ENCODE peak calls at places on chromosomes 13 and 19, in eight cellular contexts. One of them, this sample, is unnamed.

GRCh38 chr13:21481359-21481758 is 22.3 kb upstream of the ZDHHC20 start:
- DNase-seq in fibroblast of lung: no peak
- DNase-seq in left ventricle myocardium inferior: no peak
- DNase-seq in testis: no peak
- DNase-seq in H1: no peak
- DNase-seq in transverse colon: no peak
- DNase-seq in cardiac muscle cell: no peak
- DNase-seq in thyroid gland: no peak
- DNase-seq in this sample: no peak

GRCh38 chr13:27792393-27793218 is at the start of gene GSX1:
- DNase-seq in fibroblast of lung: peak; percentile 74
- DNase-seq in left ventricle myocardium inferior: peak; percentile 63
- DNase-seq in testis: peak; percentile 79
- DNase-seq in H1: peak; percentile 87
- DNase-seq in transverse colon: peak; percentile 52
- DNase-seq in cardiac muscle cell: peak; percentile 95
- DNase-seq in thyroid gland: peak; percentile 48
- DNase-seq in this sample: peak; percentile 86

GRCh38 chr13:93364166-93364565 is 137.6 kb downstream of the GPC6 start:
- DNase-seq in fibroblast of lung: peak; percentile 37
- DNase-seq in left ventricle myocardium inferior: no peak
- DNase-seq in testis: no peak
- DNase-seq in H1: no peak
- DNase-seq in transverse colon: no peak
- DNase-seq in cardiac muscle cell: no peak
- DNase-seq in thyroid gland: no peak
- DNase-seq in this sample: no peak

GRCh38 chr13:62767473-62767872 is 1351.8 kb upstream of the PCDH20 start:
- DNase-seq in fibroblast of lung: no peak
- DNase-seq in left ventricle myocardium inferior: no peak
- DNase-seq in testis: no peak
- DNase-seq in H1: no peak
- DNase-seq in transverse colon: no peak
- DNase-seq in cardiac muscle cell: no peak
- DNase-seq in thyroid gland: no peak
- DNase-seq in this sample: no peak

GRCh38 chr19:45179848-45180370 is 1.3 kb downstream of the BLOC1S3 start:
- DNase-seq in fibroblast of lung: no peak
- DNase-seq in left ventricle myocardium inferior: no peak
- DNase-seq in testis: peak; percentile 45
- DNase-seq in H1: no peak
- DNase-seq in transverse colon: no peak
- DNase-seq in cardiac muscle cell: no peak
- DNase-seq in thyroid gland: no peak
- DNase-seq in this sample: no peak

GRCh38 chr13:101903890-101904289 is 451.4 kb downstream of the ITGBL1 start:
- DNase-seq in fibroblast of lung: no peak
- DNase-seq in left ventricle myocardium inferior: no peak
- DNase-seq in testis: no peak
- DNase-seq in H1: no peak
- DNase-seq in transverse colon: no peak
- DNase-seq in cardiac muscle cell: no peak
- DNase-seq in thyroid gland: no peak
- DNase-seq in this sample: no peak

GRCh38 chr13:99314640-99315176 is 7.5 kb upstream of the GPR183 start:
- DNase-seq in fibroblast of lung: no peak
- DNase-seq in left ventricle myocardium inferior: no peak
- DNase-seq in testis: no peak
- DNase-seq in H1: no peak
- DNase-seq in transverse colon: no peak
- DNase-seq in cardiac muscle cell: no peak
- DNase-seq in thyroid gland: no peak
- DNase-seq in this sample: no peak

GRCh38 chr13:20124303-20124702 is 36.5 kb downstream of the GJA3 start:
- DNase-seq in fibroblast of lung: no peak
- DNase-seq in left ventricle myocardium inferior: no peak
- DNase-seq in testis: no peak
- DNase-seq in H1: no peak
- DNase-seq in transverse colon: no peak
- DNase-seq in cardiac muscle cell: no peak
- DNase-seq in thyroid gland: no peak
- DNase-seq in this sample: no peak

GRCh38 chr13:77358001-77358400 is 31.1 kb upstream of the MYCBP2 start:
- DNase-seq in fibroblast of lung: no peak
- DNase-seq in left ventricle myocardium inferior: no peak
- DNase-seq in testis: no peak
- DNase-seq in H1: no peak
- DNase-seq in transverse colon: no peak
- DNase-seq in cardiac muscle cell: no peak
- DNase-seq in thyroid gland: no peak
- DNase-seq in this sample: no peak

GRCh38 chr13:102317593-102317992 is 84.3 kb downstream of the FGF14 start:
- DNase-seq in fibroblast of lung: peak; percentile 77
- DNase-seq in left ventricle myocardium inferior: peak; percentile 87
- DNase-seq in testis: peak; percentile 71
- DNase-seq in H1: no peak
- DNase-seq in transverse colon: peak; percentile 47
- DNase-seq in cardiac muscle cell: peak; percentile 34
- DNase-seq in thyroid gland: peak; percentile 51
- DNase-seq in this sample: no peak

GRCh38 chr19:16363133-16363851 is 38.7 kb downstream of the KLF2 start:
- DNase-seq in fibroblast of lung: no peak
- DNase-seq in left ventricle myocardium inferior: no peak
- DNase-seq in testis: no peak
- DNase-seq in H1: no peak
- DNase-seq in transverse colon: peak; percentile 92
- DNase-seq in cardiac muscle cell: no peak
- DNase-seq in thyroid gland: peak; percentile 69
- DNase-seq in this sample: peak; percentile 21

GRCh38 chr13:99965329-99966000 is 6.1 kb downstream of the ZIC5 start:
- DNase-seq in fibroblast of lung: no peak
- DNase-seq in left ventricle myocardium inferior: no peak
- DNase-seq in testis: no peak
- DNase-seq in H1: no peak
- DNase-seq in transverse colon: no peak
- DNase-seq in cardiac muscle cell: no peak
- DNase-seq in thyroid gland: no peak
- DNase-seq in this sample: no peak

GRCh38 chr19:35143818-35144217 is 763 bp downstream of the FXYD7 start:
- DNase-seq in fibroblast of lung: no peak
- DNase-seq in left ventricle myocardium inferior: no peak
- DNase-seq in testis: no peak
- DNase-seq in H1: no peak
- DNase-seq in transverse colon: no peak
- DNase-seq in cardiac muscle cell: no peak
- DNase-seq in thyroid gland: no peak
- DNase-seq in this sample: no peak

GRCh38 chr19:35144259-35144599 is 1.2 kb downstream of the FXYD7 start:
- DNase-seq in fibroblast of lung: no peak
- DNase-seq in left ventricle myocardium inferior: no peak
- DNase-seq in testis: no peak
- DNase-seq in H1: no peak
- DNase-seq in transverse colon: no peak
- DNase-seq in cardiac muscle cell: no peak
- DNase-seq in thyroid gland: no peak
- DNase-seq in this sample: no peak

GRCh38 chr19:35141627-35142401 is 1.2 kb upstream of the FXYD7 start:
- DNase-seq in fibroblast of lung: no peak
- DNase-seq in left ventricle myocardium inferior: no peak
- DNase-seq in testis: no peak
- DNase-seq in H1: peak; percentile 65
- DNase-seq in transverse colon: no peak
- DNase-seq in cardiac muscle cell: no peak
- DNase-seq in thyroid gland: no peak
- DNase-seq in this sample: no peak

GRCh38 chr19:35143231-35143715 is at the start of gene FXYD7:
- DNase-seq in fibroblast of lung: no peak
- DNase-seq in left ventricle myocardium inferior: no peak
- DNase-seq in testis: no peak
- DNase-seq in H1: peak; percentile 74
- DNase-seq in transverse colon: no peak
- DNase-seq in cardiac muscle cell: no peak
- DNase-seq in thyroid gland: no peak
- DNase-seq in this sample: no peak

GRCh38 chr19:35142531-35143230 is 374 bp upstream of the FXYD7 start:
- DNase-seq in fibroblast of lung: peak; percentile 29
- DNase-seq in left ventricle myocardium inferior: peak; percentile 40
- DNase-seq in testis: peak; percentile 60
- DNase-seq in H1: peak; percentile 86
- DNase-seq in transverse colon: peak; percentile 67
- DNase-seq in cardiac muscle cell: peak; percentile 75
- DNase-seq in thyroid gland: no peak
- DNase-seq in this sample: peak; percentile 58
- H3K4me1 ChIP-seq in fibroblast of lung: peaks cover 28% of the 10 kb centered on the region
- H3K4me1 ChIP-seq in left ventricle myocardium inferior: peaks cover 62% of the 10 kb centered on the region
- H3K4me1 ChIP-seq in testis: peaks cover 14% of the 10 kb centered on the region
- H3K4me1 ChIP-seq in H1: peaks cover 30% of the 10 kb centered on the region
- H3K4me1 ChIP-seq in transverse colon: peaks cover 9% of the 10 kb centered on the region
- H3K4me1 ChIP-seq in cardiac muscle cell: peaks cover 32% of the 10 kb centered on the region
- H3K4me1 ChIP-seq in thyroid gland: peaks cover 21% of the 10 kb centered on the region
- H3K4me1 ChIP-seq in this sample: peaks cover 11% of the 10 kb centered on the region

GRCh38 chr19:8045872-8046568 is 6.5 kb upstream of the CCL25 start:
- DNase-seq in fibroblast of lung: no peak
- DNase-seq in left ventricle myocardium inferior: no peak
- DNase-seq in testis: no peak
- DNase-seq in H1: no peak
- DNase-seq in transverse colon: no peak
- DNase-seq in cardiac muscle cell: no peak
- DNase-seq in thyroid gland: no peak
- DNase-seq in this sample: no peak

GRCh38 chr19:8046569-8047165 is 5.9 kb upstream of the CCL25 start:
- DNase-seq in fibroblast of lung: no peak
- DNase-seq in left ventricle myocardium inferior: no peak
- DNase-seq in testis: no peak
- DNase-seq in H1: no peak
- DNase-seq in transverse colon: no peak
- DNase-seq in cardiac muscle cell: no peak
- DNase-seq in thyroid gland: no peak
- DNase-seq in this sample: no peak

GRCh38 chr19:8054169-8054568 is 1.6 kb downstream of the CCL25 start:
- DNase-seq in fibroblast of lung: no peak
- DNase-seq in left ventricle myocardium inferior: no peak
- DNase-seq in testis: no peak
- DNase-seq in H1: no peak
- DNase-seq in transverse colon: no peak
- DNase-seq in cardiac muscle cell: no peak
- DNase-seq in thyroid gland: no peak
- DNase-seq in this sample: no peak

GRCh38 chr19:8052464-8052859 is at the start of gene CCL25:
- DNase-seq in fibroblast of lung: no peak
- DNase-seq in left ventricle myocardium inferior: no peak
- DNase-seq in testis: no peak
- DNase-seq in H1: no peak
- DNase-seq in transverse colon: no peak
- DNase-seq in cardiac muscle cell: no peak
- DNase-seq in thyroid gland: no peak
- DNase-seq in this sample: no peak

DNA sequence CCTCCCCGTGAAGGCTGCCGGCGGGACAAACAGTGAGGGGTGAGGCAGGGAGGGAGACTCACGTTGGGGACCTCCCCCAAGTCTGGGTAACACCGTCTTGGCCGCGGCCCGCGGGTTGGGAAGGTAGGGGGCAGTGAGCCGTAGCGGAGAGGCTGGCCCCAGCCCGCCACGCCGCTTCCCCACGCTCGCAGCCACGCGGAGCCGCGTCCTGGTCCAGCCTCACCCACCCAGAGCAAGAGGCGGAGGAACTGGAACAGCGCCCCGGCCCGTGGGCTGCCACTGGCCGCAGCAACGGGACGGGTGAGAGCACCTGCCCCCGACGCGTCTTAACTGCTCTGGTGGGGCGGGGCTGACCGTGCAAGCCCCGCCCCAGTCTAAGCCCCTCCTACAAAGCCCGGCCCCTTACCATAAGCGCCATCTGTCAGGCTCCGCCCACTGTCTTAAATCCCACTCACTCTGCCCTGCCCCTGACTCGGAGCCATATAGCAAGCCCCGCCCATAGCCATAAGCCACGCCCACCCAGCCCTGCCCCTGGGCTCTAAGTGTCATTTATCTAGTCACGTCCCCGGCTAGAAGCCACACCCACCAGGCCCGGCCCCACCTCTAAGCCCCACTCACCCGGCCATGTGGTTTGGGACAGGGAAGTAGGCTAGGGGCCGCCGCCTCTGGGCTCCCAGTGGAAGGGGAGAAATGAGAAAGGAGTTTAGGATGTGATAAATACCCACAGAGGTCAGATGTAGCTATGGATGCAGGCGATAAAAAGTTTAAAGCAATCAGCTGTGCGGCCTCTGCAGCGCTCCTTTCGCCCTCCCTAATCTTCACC is 2.1 kb upstream of the CCL25 start:
- DNase-seq in fibroblast of lung: peak; percentile 73
- DNase-seq in left ventricle myocardium inferior: peak; percentile 83
- DNase-seq in testis: peak; percentile 94
- DNase-seq in H1: peak; percentile 100
- DNase-seq in transverse colon: peak; percentile 82
- DNase-seq in cardiac muscle cell: peak; percentile 96
- DNase-seq in thyroid gland: peak; percentile 73
- DNase-seq in this sample: peak; percentile 81
- H3K4me3 ChIP-seq in fibroblast of lung: no peak overlapping the region
- H3K4me3 ChIP-seq in left ventricle myocardium inferior: peak overlapping the region; percentile 53
- H3K4me3 ChIP-seq in testis: peak overlapping the region; percentile 40
- H3K4me3 ChIP-seq in H1: peak overlapping the region; percentile 52
- H3K4me3 ChIP-seq in transverse colon: peak overlapping the region; percentile 37
- H3K4me3 ChIP-seq in cardiac muscle cell: peak overlapping the region; percentile 33
- H3K4me3 ChIP-seq in thyroid gland: no peak overlapping the region
- H3K4me3 ChIP-seq in this sample: peak overlapping the region; percentile 37

DNA sequence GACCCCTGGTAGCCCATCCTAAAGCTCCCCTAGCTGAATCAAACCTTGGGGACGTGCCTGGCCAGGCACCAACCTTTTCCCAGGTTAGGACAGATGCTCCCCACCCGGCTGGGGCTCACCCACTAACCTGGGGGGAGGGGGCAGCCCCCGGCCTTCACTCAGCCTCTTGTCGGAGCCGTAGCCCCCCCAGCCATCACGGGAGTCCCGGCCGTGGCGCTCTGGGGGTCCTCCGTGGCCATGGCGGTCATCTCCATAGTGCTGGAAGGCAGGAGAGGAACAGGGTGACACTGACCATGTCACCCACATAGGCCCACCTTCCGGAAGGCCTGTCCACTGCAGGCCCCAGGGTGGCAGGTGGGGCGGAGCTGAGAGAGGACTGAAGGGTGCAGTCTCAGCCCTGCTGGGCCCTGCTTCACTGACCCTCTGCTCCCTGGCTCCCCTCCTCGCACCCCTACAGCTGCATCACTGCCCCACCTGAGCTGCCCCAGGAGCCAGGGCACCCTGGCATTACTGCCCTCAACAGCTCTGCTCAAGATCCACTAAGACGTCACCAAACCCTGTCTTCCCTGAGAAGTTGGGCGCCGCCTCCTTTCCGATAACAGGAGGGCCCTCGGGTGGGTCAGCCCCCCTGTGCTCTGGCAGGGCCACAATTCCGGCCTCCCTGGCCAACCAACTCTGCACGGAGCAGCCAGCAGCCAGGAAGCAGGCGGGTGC is 22.6 kb upstream of the TINCR start:
- DNase-seq in fibroblast of lung: no peak
- DNase-seq in left ventricle myocardium inferior: no peak
- DNase-seq in testis: no peak
- DNase-seq in H1: no peak
- DNase-seq in transverse colon: no peak
- DNase-seq in cardiac muscle cell: no peak
- DNase-seq in thyroid gland: no peak
- DNase-seq in this sample: no peak
- H3K36me3 ChIP-seq in fibroblast of lung: peaks cover 34% of the 10 kb centered on the region
- H3K36me3 ChIP-seq in left ventricle myocardium inferior: peaks cover 93% of the 10 kb centered on the region
- H3K36me3 ChIP-seq in testis: no peaks in the 10 kb centered on the region
- H3K36me3 ChIP-seq in H1: peaks cover 29% of the 10 kb centered on the region
- H3K36me3 ChIP-seq in transverse colon: peaks cover 74% of the 10 kb centered on the region
- H3K36me3 ChIP-seq in cardiac muscle cell: peaks cover 62% of the 10 kb centered on the region
- H3K36me3 ChIP-seq in thyroid gland: peaks cover 79% of the 10 kb centered on the region
- H3K36me3 ChIP-seq in this sample: peaks cover 5% of the 10 kb centered on the region

GRCh38 chr13:95679722-95680121 is 2.8 kb downstream of the DNAJC3 start:
- DNase-seq in fibroblast of lung: no peak
- DNase-seq in left ventricle myocardium inferior: no peak
- DNase-seq in testis: no peak
- DNase-seq in H1: no peak
- DNase-seq in transverse colon: no peak
- DNase-seq in cardiac muscle cell: no peak
- DNase-seq in thyroid gland: no peak
- DNase-seq in this sample: no peak
- H3K4me1 ChIP-seq in fibroblast of lung: peaks cover 2% of the 10 kb centered on the region
- H3K4me1 ChIP-seq in left ventricle myocardium inferior: peaks cover 93% of the 10 kb centered on the region
- H3K4me1 ChIP-seq in testis: peaks cover 12% of the 10 kb centered on the region
- H3K4me1 ChIP-seq in H1: peaks cover 3% of the 10 kb centered on the region
- H3K4me1 ChIP-seq in transverse colon: no peaks in the 10 kb centered on the region
- H3K4me1 ChIP-seq in cardiac muscle cell: peaks cover 24% of the 10 kb centered on the region
- H3K4me1 ChIP-seq in thyroid gland: peaks cover 27% of the 10 kb centered on the region
- H3K4me1 ChIP-seq in this sample: peaks cover 14% of the 10 kb centered on the region